ENCODE peak calls at places on chromosomes 1 and 21, in six cellular contexts. H is GM23338; R is mesenteric fat pad; Q is effector memory CD8-positive, alpha-beta T cell; W is mesothelial cell of epicardium; I is stimulated activated CD8-positive, alpha-beta memory T cell treated with anti-CD3 and anti-CD28 coated beads, Interleukin-4, amount 100 ng/mL, for 24 hours. V is an unnamed sample.

GRCh38 chr1:3320246-3321152 is 134.0 kb upstream of the ARHGEF16 start:
- DNase-seq in W (no peak), Q (no peak), H (no peak), I (no peak), R (no peak), V (no peak)

GRCh38 chr1:44842763-44843655 is at the start of gene PTCH2:
- DNase-seq in I (no peak), H (peak), R (no peak), Q (no peak), W (peak), V (no peak)

GRCh38 chr1:203913045-203913444 is 51.6 kb downstream of the SNRPE start:
- DNase-seq in Q (no peak), H (no peak), I (no peak), R (no peak), W (no peak), V (no peak)

GRCh38 chr1:23759277-23759676 is 16.0 kb downstream of the ELOA start:
- DNase-seq in R (no peak), Q (no peak), I (no peak), H (no peak), W (no peak), V (no peak)

GRCh38 chr1:22142315-22143064 is 407 bp downstream of the WNT4 start:
- DNase-seq in R (no peak), H (peak), W (peak), Q (no peak), I (no peak), V (no peak)

GRCh38 chr1:60427194-60427593 is 353.6 kb upstream of the C1orf87 start:
- DNase-seq in R (no peak), I (no peak), Q (no peak), W (no peak), H (no peak), V (no peak)

GRCh38 chr1:168085401-168085872 is 51.3 kb downstream of the GPR161 start:
- DNase-seq in W (no peak), R (no peak), I (no peak), H (no peak), Q (no peak), V (no peak)

GRCh38 chr1:226223786-226224244 is 351 bp downstream of the MIXL1 start:
- DNase-seq in R (no peak), I (no peak), W (peak), H (peak), Q (peak), V (no peak)

GRCh38 chr1:36786425-36786824 is 247.9 kb downstream of the GRIK3 start:
- DNase-seq in Q (no peak), H (no peak), R (no peak), W (no peak), I (no peak), V (no peak)

GRCh38 chr1:33683913-33684312 is 180.0 kb upstream of the HMGB4 start:
- DNase-seq in Q (no peak), I (no peak), W (no peak), R (no peak), H (no peak), V (no peak)

GRCh38 chr21:39182016-39182415 is 1.2 kb downstream of the PSMG1 start:
- DNase-seq in I (no peak), R (no peak), W (no peak), H (no peak), Q (no peak), V (no peak)

GRCh38 chr1:168512864-168513595 is 30.8 kb downstream of the XCL2 start:
- DNase-seq in Q (peak), R (no peak), I (peak), H (no peak), W (no peak), V (no peak)

GRCh38 chr1:223363057-223363855 is 720 bp downstream of the SUSD4 start:
- DNase-seq in H (peak), R (no peak), I (no peak), W (no peak), Q (peak), V (no peak)

GRCh38 chr1:86765073-86765472 is 60.7 kb downstream of the SH3GLB1 start:
- DNase-seq in R (no peak), W (no peak), H (no peak), I (no peak), Q (no peak), V (no peak)

GRCh38 chr1:193479187-193479586 is 292.8 kb upstream of the B3GALT2 start:
- DNase-seq in Q (peak), W (no peak), I (peak), R (no peak), H (no peak), V (peak)

GRCh38 chr21:45632165-45632896 is 11.2 kb upstream of the PCBP3 start:
- DNase-seq in Q (no peak), H (no peak), R (peak), I (no peak), W (no peak), V (no peak)

GRCh38 chr21:46562472-46562871 is 42.4 kb downstream of the S100B start:
- DNase-seq in W (no peak), H (no peak), Q (no peak), I (no peak), R (no peak), V (no peak)

GRCh38 chr1:9849691-9850441 is 26.1 kb upstream of the CLSTN1 start:
- DNase-seq in I (no peak), Q (no peak), H (peak), R (no peak), W (no peak), V (no peak)

GRCh38 chr1:89198081-89198480 is 661 bp downstream of the GBP4 start:
- DNase-seq in H (peak), Q (no peak), I (no peak), R (no peak), W (no peak), V (no peak)

GRCh38 chr1:220300442-220301121 is 28.3 kb upstream of the RAB3GAP2 start:
- DNase-seq in Q (no peak), W (peak), H (peak), R (no peak), I (no peak), V (no peak)

GRCh38 chr1:235051521-235051920 is 77.1 kb downstream of the TOMM20 start:
- DNase-seq in W (no peak), R (no peak), I (no peak), Q (no peak), H (no peak), V (no peak)

GRCh38 chr1:6059866-6060265 is 14.2 kb downstream of the KCNAB2 start:
- DNase-seq in I (no peak), Q (no peak), H (no peak), R (no peak), W (no peak), V (no peak)

GRCh38 chr1:81424056-81424455 is 376.7 kb upstream of the ADGRL2 start:
- DNase-seq in H (no peak), I (no peak), R (no peak), W (no peak), Q (no peak), V (no peak)

GRCh38 chr1:70567167-70567566 is 156.1 kb downstream of the CTH start:
- DNase-seq in R (no peak), Q (no peak), I (no peak), W (no peak), H (no peak), V (no peak)